ENCODE peak calls at places on chromosomes 1 and 21, in five cellular contexts. L is iris pigment epithelial cell, G is GM23248, K is HS-5, V is mesenteric fat pad. J is an unnamed sample.

GRCh38 chr1:29883360-29883759 is 647.0 kb downstream of the PTPRU start:
- DNase-seq in L (no peak), G (no peak), K (no peak), V (peak; percentile 55), J (no peak)

GRCh38 chr1:101520302-101520701 is 283.5 kb downstream of the S1PR1 start:
- DNase-seq in L (peak; percentile 31), G (peak; percentile 71), K (no peak), V (no peak), J (peak; percentile 11)

GRCh38 chr1:117267232-117267774 is 56.6 kb upstream of the VTCN1 start:
- DNase-seq in L (no peak), G (no peak), K (no peak), V (no peak), J (no peak)

GRCh38 chr1:53446051-53446450 is 13.1 kb upstream of the DMRTB1 start:
- DNase-seq in L (peak; percentile 71), G (no peak), K (no peak), V (peak; percentile 8), J (no peak)

GRCh38 chr1:9459784-9460407 is 79.4 kb upstream of the SLC25A33 start:
- DNase-seq in L (no peak), G (peak; percentile 25), K (no peak), V (no peak), J (no peak)

GRCh38 chr1:37058424-37058988 is 24.2 kb upstream of the GRIK3 start:
- DNase-seq in L (no peak), G (no peak), K (no peak), V (no peak), J (no peak)

GRCh38 chr1:115717541-115717940 is 51.0 kb downstream of the CASQ2 start:
- DNase-seq in L (peak; percentile 46), G (peak; percentile 36), K (no peak), V (no peak), J (no peak)

GRCh38 chr21:39386899-39387298 is 38.0 kb upstream of the HMGN1 start:
- DNase-seq in L (no peak), G (no peak), K (no peak), V (no peak), J (no peak)

GRCh38 chr1:75472089-75472970 is 138.6 kb downstream of the SLC44A5 start:
- DNase-seq in L (no peak), G (no peak), K (no peak), V (no peak), J (no peak)

GRCh38 chr1:92968138-92969032 is 7.1 kb upstream of the DIPK1A start:
- DNase-seq in L (peak; percentile 19), G (peak; percentile 40), K (no peak), V (no peak), J (no peak)

GRCh38 chr1:182069028-182069466 is 7.5 kb upstream of the ZNF648 start:
- DNase-seq in L (peak; percentile 21), G (peak; percentile 66), K (no peak), V (no peak), J (peak; percentile 79)

J was measured in D721Med.